ENCODE peak calls at places on chromosomes 4 and X, in four cellular contexts. F is stimulated activated CD8-positive, alpha-beta memory T cell treated with anti-CD3 and anti-CD28 coated beads, Interleukin-15, amount 100 ng/mL, for 1 hour; O is progenitor cell of endocrine pancreas; U is HuH-7. D is an unnamed sample.
A peak's percentile ranks its signal among the peaks of the same experiment; 100 is the strongest.

GRCh38 chr4:38294238-38294637 is 334.0 kb downstream of the PTTG2 start:
- DNase-seq in O (no peak), U (no peak), F (no peak), D (no peak)

GRCh38 chrX:13367950-13368349 is 48.1 kb upstream of the ATXN3L start:
- DNase-seq in O (no peak), F (no peak), U (no peak), D (no peak)

GRCh38 chr4:5839751-5840674 is 52.9 kb downstream of the CRMP1 start:
- DNase-seq in O (no peak), F (no peak), U (no peak), D (no peak)

GRCh38 chr4:15902741-15903140 is 35.8 kb downstream of the FGFBP1 start:
- DNase-seq in F (no peak), U (no peak), O (no peak), D (no peak)

GRCh38 chr4:77202491-77202890 is 45.5 kb downstream of the CCNG2 start:
- DNase-seq in U (no peak), O (no peak), F (no peak), D (no peak)

GRCh38 chr4:83449009-83449408 is 6.6 kb downstream of the HELQ start:
- DNase-seq in F (no peak), O (no peak), U (no peak), D (no peak)

GRCh38 chr4:101597204-101597603 is 193.3 kb upstream of the BANK1 start:
- DNase-seq in F (peak; percentile 4), O (no peak), U (no peak), D (no peak)

GRCh38 chrX:10722804-10723364 is 102.5 kb upstream of the MID1 start:
- DNase-seq in U (peak; percentile 30), O (no peak), F (no peak), D (peak; percentile 18)

GRCh38 chr4:166941629-166942028 is 292.7 kb downstream of the SPOCK3 start:
- DNase-seq in O (no peak), F (no peak), U (no peak), D (no peak)

GRCh38 chr4:137430171-137430570 is 102.1 kb downstream of the PCDH18 start:
- DNase-seq in F (no peak), O (no peak), U (no peak), D (no peak)

GRCh38 chr4:90580271-90580825 is 453.2 kb downstream of the CCSER1 start:
- DNase-seq in F (no peak), O (no peak), U (no peak), D (no peak)

GRCh38 chrX:152900937-152901445 is 3.1 kb downstream of the ZNF185 start:
- DNase-seq in O (no peak), F (no peak), U (no peak), D (no peak)

GRCh38 chr4:93157984-93158383 is 670.6 kb upstream of the ATOH1 start:
- DNase-seq in F (no peak), O (no peak), U (no peak), D (no peak)

GRCh38 chrX:18422325-18422724 is 3.1 kb upstream of the CDKL5 start:
- DNase-seq in U (no peak), O (no peak), F (no peak), D (no peak)

GRCh38 chr4:12852338-12853307 is 631.5 kb downstream of the RAB28 start:
- DNase-seq in O (no peak), F (no peak), U (peak; percentile 39), D (no peak)

GRCh38 chr4:138110815-138111214 is 131.3 kb downstream of the SLC7A11 start:
- DNase-seq in U (no peak), O (no peak), F (no peak), D (no peak)